ENCODE peak calls at places on chromosomes 2 and 18, in four cellular contexts. One of them, this sample, is unnamed.

GRCh38 chr2:142877265-142877756 is at the start of gene KYNU:
- DNase-seq in sigmoid colon: no peak
- DNase-seq in breast epithelium: no peak
- DNase-seq in IMR-90: peak; percentile 33
- DNase-seq in this sample: no peak

GRCh38 chr2:161836664-161837063 is 212.4 kb downstream of the SLC4A10 start:
- DNase-seq in sigmoid colon: no peak
- DNase-seq in breast epithelium: no peak
- DNase-seq in IMR-90: no peak
- DNase-seq in this sample: no peak

GRCh38 chr18:43935051-43935412 is 657.7 kb upstream of the SYT4 start:
- DNase-seq in sigmoid colon: no peak
- DNase-seq in breast epithelium: no peak
- DNase-seq in IMR-90: peak; percentile 74
- DNase-seq in this sample: no peak

GRCh38 chr2:105787376-105788318 is 42.9 kb downstream of the NCK2 start:
- DNase-seq in sigmoid colon: no peak
- DNase-seq in breast epithelium: no peak
- DNase-seq in IMR-90: no peak
- DNase-seq in this sample: no peak

GRCh38 chr2:39523308-39524044 is 86.4 kb upstream of the MAP4K3 start:
- DNase-seq in sigmoid colon: no peak
- DNase-seq in breast epithelium: no peak
- DNase-seq in IMR-90: peak; percentile 93
- DNase-seq in this sample: no peak

GRCh38 chr2:179297922-179298321 is 33.3 kb upstream of the SESTD1 start:
- DNase-seq in sigmoid colon: no peak
- DNase-seq in breast epithelium: no peak
- DNase-seq in IMR-90: no peak
- DNase-seq in this sample: no peak

GRCh38 chr18:54255141-54255540 is 14.2 kb upstream of the POLI start:
- DNase-seq in sigmoid colon: no peak
- DNase-seq in breast epithelium: no peak
- DNase-seq in IMR-90: no peak
- DNase-seq in this sample: no peak

GRCh38 chr2:186456941-186457340 is 29.1 kb upstream of the ZC3H15 start:
- DNase-seq in sigmoid colon: no peak
- DNase-seq in breast epithelium: no peak
- DNase-seq in IMR-90: peak; percentile 92
- DNase-seq in this sample: no peak

GRCh38 chr2:67782443-67782842 is 280.4 kb downstream of the C1D start:
- DNase-seq in sigmoid colon: peak; percentile 71
- DNase-seq in breast epithelium: no peak
- DNase-seq in IMR-90: peak; percentile 45
- DNase-seq in this sample: no peak

GRCh38 chr18:36499938-36500337 is 202.4 kb downstream of the FHOD3 start:
- DNase-seq in sigmoid colon: no peak
- DNase-seq in breast epithelium: no peak
- DNase-seq in IMR-90: no peak
- DNase-seq in this sample: peak; percentile 9

GRCh38 chr18:28729321-28729720 is 552.4 kb upstream of the CDH2 start:
- DNase-seq in sigmoid colon: no peak
- DNase-seq in breast epithelium: no peak
- DNase-seq in IMR-90: peak; percentile 45
- DNase-seq in this sample: no peak

GRCh38 chr18:58097127-58097906 is 53.3 kb downstream of the NEDD4L start:
- DNase-seq in sigmoid colon: no peak
- DNase-seq in breast epithelium: no peak
- DNase-seq in IMR-90: peak; percentile 37
- DNase-seq in this sample: no peak

GRCh38 chr2:148817210-148817708 is 57.8 kb upstream of the KIF5C start:
- DNase-seq in sigmoid colon: no peak
- DNase-seq in breast epithelium: no peak
- DNase-seq in IMR-90: no peak
- DNase-seq in this sample: no peak

GRCh38 chr2:121076885-121077549 is 208.0 kb downstream of the TFCP2L1 start:
- DNase-seq in sigmoid colon: no peak
- DNase-seq in breast epithelium: peak; percentile 47
- DNase-seq in IMR-90: peak; percentile 28
- DNase-seq in this sample: peak; percentile 63

GRCh38 chr2:61536086-61536722 is 2.0 kb downstream of the XPO1 start:
- DNase-seq in sigmoid colon: peak; percentile 94
- DNase-seq in breast epithelium: no peak
- DNase-seq in IMR-90: peak; percentile 16
- DNase-seq in this sample: no peak

GRCh38 chr2:17416891-17417391 is 101.3 kb downstream of the RAD51AP2 start:
- DNase-seq in sigmoid colon: no peak
- DNase-seq in breast epithelium: no peak
- DNase-seq in IMR-90: peak; percentile 81
- DNase-seq in this sample: no peak

GRCh38 chr2:117996525-117996924 is 17.3 kb downstream of the CCDC93 start:
- DNase-seq in sigmoid colon: no peak
- DNase-seq in breast epithelium: no peak
- DNase-seq in IMR-90: no peak
- DNase-seq in this sample: no peak

DNA sequence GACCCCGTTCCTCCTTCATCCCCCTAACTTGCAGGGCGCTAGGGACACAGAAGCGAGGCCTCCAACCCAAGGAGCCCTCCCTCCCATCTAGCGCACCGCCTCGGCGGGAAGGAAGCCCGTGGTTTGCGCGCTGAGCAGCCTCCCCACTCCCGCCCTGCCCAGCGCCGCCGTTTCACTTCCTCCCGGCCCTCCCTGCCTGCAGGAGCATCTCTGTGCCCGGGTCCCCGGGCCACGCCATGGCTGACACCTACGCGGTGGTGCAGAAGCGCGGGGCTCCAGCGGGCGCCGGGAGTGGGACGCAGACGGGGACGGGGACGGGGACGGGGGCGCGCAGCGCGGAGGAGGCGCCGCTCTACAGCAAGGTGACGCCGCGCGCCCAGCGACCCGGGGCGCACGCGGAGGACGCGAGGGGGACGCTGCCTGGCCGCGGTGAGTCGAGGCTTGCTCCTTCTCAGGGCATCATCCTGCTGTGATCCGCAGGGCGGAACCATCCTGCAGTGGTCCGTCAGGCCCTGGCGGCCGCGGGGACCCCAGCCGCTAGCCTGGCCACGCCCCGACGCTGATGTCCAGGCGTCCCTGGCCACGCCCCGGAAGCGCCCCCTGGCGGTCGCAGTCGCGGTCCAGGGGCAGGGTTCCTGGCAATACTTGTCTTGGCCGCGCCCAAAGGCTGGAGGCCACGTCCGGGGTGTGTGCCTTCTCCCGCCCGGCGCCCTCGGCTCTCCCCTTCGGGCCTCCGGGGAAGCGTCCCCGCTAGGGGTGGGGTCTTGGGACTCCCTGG is 16.4 kb downstream of the PTPN18 start:
- DNase-seq in sigmoid colon: peak; percentile 93
- DNase-seq in breast epithelium: peak; percentile 59
- DNase-seq in IMR-90: peak; percentile 69
- DNase-seq in this sample: peak; percentile 79
- TF ChIP-seq POLR2A in sigmoid colon: peak; percentile 13
- TF ChIP-seq POLR2A in breast epithelium: peak; percentile 48
- TF ChIP-seq POLR2A in IMR-90: peak; percentile 21
- TF ChIP-seq POLR2A in this sample: peak; percentile 77

GRCh38 chr2:46829240-46829970 is 86.2 kb downstream of the MCFD2 start:
- DNase-seq in sigmoid colon: no peak
- DNase-seq in breast epithelium: no peak
- DNase-seq in IMR-90: no peak
- DNase-seq in this sample: no peak
- TF ChIP-seq POLR2A in sigmoid colon: no peak
- TF ChIP-seq POLR2A in breast epithelium: no peak
- TF ChIP-seq POLR2A in IMR-90: no peak
- TF ChIP-seq POLR2A in this sample: no peak

GRCh38 chr18:31942301-31942998 is 478 bp downstream of the TRAPPC8 start:
- DNase-seq in sigmoid colon: peak; percentile 66
- DNase-seq in breast epithelium: peak; percentile 26
- DNase-seq in IMR-90: peak; percentile 54
- DNase-seq in this sample: peak; percentile 52

GRCh38 chr18:31943895-31944816 is 1.2 kb upstream of the TRAPPC8 start:
- DNase-seq in sigmoid colon: no peak
- DNase-seq in breast epithelium: no peak
- DNase-seq in IMR-90: no peak
- DNase-seq in this sample: no peak

GRCh38 chr18:31946305-31947046 is 3.5 kb upstream of the TRAPPC8 start:
- DNase-seq in sigmoid colon: no peak
- DNase-seq in breast epithelium: no peak
- DNase-seq in IMR-90: no peak
- DNase-seq in this sample: no peak

GRCh38 chr18:31941010-31941809 is 1.7 kb downstream of the TRAPPC8 start:
- DNase-seq in sigmoid colon: no peak
- DNase-seq in breast epithelium: no peak
- DNase-seq in IMR-90: no peak
- DNase-seq in this sample: no peak

DNA sequence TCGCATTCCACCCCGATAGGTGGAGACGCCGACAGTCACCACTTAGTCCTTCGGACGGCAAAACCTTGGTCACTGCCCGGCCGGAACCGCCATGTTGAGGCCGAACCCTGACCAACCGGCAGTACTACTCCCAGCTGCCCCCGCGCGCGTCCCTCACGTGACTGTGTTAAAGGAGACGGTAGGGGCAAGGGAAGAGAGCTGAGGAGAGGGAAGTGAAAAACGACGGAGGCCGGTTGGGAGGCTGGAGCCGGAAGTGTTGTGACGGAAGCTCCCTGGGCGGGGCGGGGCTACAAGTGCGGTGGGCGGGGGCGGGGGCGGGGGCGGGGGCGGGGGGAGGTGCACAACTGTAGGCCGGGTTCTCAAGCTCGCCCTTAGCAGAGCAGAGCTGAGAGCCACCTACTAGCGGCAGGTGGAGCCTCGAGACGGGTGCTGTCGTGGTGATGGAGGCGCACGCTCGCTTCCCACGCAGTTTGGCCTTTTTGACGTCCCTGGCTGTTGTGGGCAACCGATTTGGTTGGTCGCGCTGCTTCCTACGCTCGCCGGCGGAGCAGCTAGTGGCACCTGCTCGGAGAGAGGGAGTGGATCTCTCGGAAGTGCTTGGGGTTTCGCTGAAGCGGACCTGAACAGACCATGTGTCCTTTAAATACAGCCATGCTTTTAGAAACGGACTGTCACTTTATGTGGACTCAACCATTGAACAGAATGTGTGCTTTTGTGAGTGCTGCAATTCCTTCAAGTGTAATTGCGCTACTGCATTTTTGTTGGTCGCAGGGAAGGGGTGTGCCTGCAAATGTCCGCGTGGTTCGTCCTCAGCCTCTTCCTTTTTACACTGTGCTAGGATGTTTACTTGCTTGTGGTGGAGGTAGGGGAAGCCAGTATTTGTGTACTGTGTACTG is at the start of gene TRAPPC8:
- DNase-seq in sigmoid colon: peak; percentile 99
- DNase-seq in breast epithelium: peak; percentile 97
- DNase-seq in IMR-90: peak; percentile 98
- DNase-seq in this sample: peak; percentile 85
- TF ChIP-seq POLR2A in sigmoid colon: no peak
- TF ChIP-seq POLR2A in breast epithelium: no peak
- TF ChIP-seq POLR2A in IMR-90: peak; percentile 89
- TF ChIP-seq POLR2A in this sample: peak; percentile 93

DNA sequence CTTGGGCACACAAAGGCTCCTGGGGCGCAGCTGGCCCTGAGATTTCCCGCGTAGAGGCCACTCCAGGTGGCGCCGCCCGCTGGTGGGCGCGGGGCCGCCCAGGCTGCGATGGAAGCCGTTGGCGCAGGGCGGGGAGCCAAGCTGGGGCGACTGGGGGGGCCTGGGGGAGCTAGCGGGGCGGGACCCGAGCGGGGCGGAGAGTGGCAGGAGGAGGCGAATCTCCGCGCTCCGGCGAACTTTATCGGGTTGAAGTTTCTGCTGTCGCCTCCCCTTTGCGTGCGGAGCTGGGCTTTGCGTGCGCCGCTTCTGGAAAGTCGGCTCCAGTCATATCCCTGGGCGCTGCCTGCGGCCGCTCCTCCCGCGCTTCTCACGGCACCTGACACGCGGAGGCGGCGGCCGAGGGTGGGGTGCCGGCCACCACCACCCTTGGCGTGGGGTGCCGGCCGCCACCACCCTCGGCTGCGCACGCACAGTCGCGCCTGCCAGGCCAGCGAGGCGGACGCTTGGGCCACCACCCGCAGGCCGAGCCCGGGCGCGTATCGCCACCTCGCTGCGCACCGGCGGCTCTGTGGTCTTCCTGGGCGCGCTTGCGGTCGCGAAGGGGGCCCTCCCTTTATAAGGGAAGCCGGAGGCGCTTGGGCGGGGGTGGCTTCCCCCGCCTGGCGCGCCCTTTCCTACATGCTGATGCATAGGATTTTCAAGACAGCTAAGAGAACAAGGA is 919 bp upstream of the CYP1B1 start:
- DNase-seq in sigmoid colon: peak; percentile 88
- DNase-seq in breast epithelium: peak; percentile 60
- DNase-seq in IMR-90: peak; percentile 90
- DNase-seq in this sample: peak; percentile 68
- TF ChIP-seq POLR2A in sigmoid colon: no peak
- TF ChIP-seq POLR2A in breast epithelium: peak; percentile 7
- TF ChIP-seq POLR2A in IMR-90: peak; percentile 66
- TF ChIP-seq POLR2A in this sample: no peak

DNA sequence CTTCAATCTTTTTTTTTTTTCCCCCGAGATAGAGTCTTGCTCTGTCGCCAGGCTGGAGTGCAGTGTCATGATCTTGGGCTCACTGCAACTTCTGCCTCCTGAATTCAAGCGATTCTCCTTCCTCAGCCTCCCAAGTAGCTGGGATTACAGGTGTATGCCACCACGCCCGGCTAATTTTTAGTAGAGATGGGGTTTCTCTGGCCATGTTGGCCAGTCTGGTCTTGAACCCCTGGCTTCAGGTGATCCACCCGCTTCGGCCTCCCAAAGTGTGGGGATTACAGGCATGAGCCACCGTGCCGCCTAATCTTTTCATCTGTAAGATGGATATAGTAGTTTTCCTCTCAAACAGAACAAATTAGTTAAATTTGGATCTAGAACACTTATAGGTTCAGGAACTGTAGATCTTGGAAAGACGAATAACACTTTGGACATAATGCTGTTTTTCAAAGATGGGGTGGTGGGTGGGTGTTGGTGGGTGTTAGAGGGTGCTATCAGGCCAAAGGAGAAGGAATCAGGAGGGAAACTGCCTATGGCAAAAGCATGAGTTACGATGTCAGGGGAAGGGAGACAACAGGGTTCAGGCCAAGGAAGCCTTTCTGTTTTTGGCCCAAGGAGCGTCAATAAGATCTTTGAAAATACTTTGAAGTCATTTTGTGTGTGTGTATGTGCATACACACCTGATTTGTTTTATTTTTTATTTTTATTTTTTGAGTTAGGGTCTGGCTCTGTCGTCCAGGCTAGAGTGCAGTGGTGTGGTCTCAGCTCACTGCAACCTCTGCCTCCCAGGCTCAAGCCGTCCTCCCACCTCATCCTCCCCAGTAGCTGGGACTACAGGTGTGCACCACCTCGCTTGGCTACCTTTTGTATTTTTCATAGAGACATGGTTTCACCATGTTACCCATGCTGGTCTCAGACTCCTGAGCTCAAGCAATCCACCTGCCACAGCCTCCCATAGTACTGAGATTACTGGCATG is 6.8 kb downstream of the RPL37A start:
- DNase-seq in sigmoid colon: no peak
- DNase-seq in breast epithelium: no peak
- DNase-seq in IMR-90: no peak
- DNase-seq in this sample: no peak
- TF ChIP-seq POLR2A in sigmoid colon: no peak
- TF ChIP-seq POLR2A in breast epithelium: no peak
- TF ChIP-seq POLR2A in IMR-90: no peak
- TF ChIP-seq POLR2A in this sample: peak; percentile 62

This sample was measured in GM12891.